ENCODE peak calls at places on chromosomes 2 and 18, in four cellular contexts. K is GOT3, N is mesothelial cell of epicardium, F is left lung. I is an unnamed sample.

GRCh38 chr18:50819027-50819726 is 639 bp downstream of the MRO start:
- DNase-seq in K (no peak), N (no peak), F (no peak), I (no peak)

GRCh38 chr2:83531211-83531610 is 927.9 kb downstream of the SUCLG1 start:
- DNase-seq in N (no peak), K (no peak), F (no peak), I (no peak)

GRCh38 chr2:231397928-231398294 is 2.4 kb downstream of the B3GNT7 start:
- DNase-seq in K (no peak), F (peak), N (no peak), I (no peak)

GRCh38 chr2:179486969-179487752 is 222.5 kb upstream of the SESTD1 start:
- DNase-seq in K (no peak), F (no peak), N (no peak), I (no peak)

GRCh38 chr2:174586418-174586817 is 11.2 kb downstream of the WIPF1 start:
- DNase-seq in F (no peak), K (no peak), N (no peak), I (no peak)

GRCh38 chr2:24919100-24919976 is 699 bp downstream of the ADCY3 start:
- DNase-seq in F (peak), K (no peak), N (no peak), I (peak)

GRCh38 chr2:100999995-101000394 is 2.1 kb upstream of the RPL31 start:
- DNase-seq in K (no peak), N (no peak), F (no peak), I (no peak)

GRCh38 chr2:138475394-138475793 is 26.2 kb upstream of the SPOPL start:
- DNase-seq in N (no peak), K (no peak), F (no peak), I (peak)

GRCh38 chr2:234674781-234675201 is 177.9 kb upstream of the ARL4C start:
- DNase-seq in F (no peak), N (no peak), K (no peak), I (no peak)